ENCODE peak calls at places on chromosome 5, in six cellular contexts. One of them, this sample, is unnamed.

GRCh38 chr5:143115381-143115780 is 288.1 kb downstream of the NR3C1 start:
- DNase-seq in HepG2: no peak
- DNase-seq in K562: no peak
- DNase-seq in IMR-90: no peak
- DNase-seq in A549: no peak
- DNase-seq in HEK293T: no peak
- DNase-seq in this sample: no peak

GRCh38 chr5:10556331-10556807 is 7.5 kb upstream of the ANKRD33B start:
- DNase-seq in IMR-90: peak; percentile 78
- DNase-seq in K562: peak; percentile 21
- DNase-seq in HEK293T: no peak
- DNase-seq in HepG2: no peak
- DNase-seq in A549: peak; percentile 87
- DNase-seq in this sample: no peak

GRCh38 chr5:105952875-105953274 is 1717.9 kb downstream of the EFNA5 start:
- DNase-seq in HepG2: no peak
- DNase-seq in HEK293T: no peak
- DNase-seq in K562: no peak
- DNase-seq in IMR-90: peak; percentile 47
- DNase-seq in A549: no peak
- DNase-seq in this sample: no peak

GRCh38 chr5:74040065-74040551 is 414.1 kb downstream of the ARHGEF28 start:
- DNase-seq in A549: peak; percentile 17
- DNase-seq in IMR-90: peak; percentile 90
- DNase-seq in HEK293T: no peak
- DNase-seq in HepG2: no peak
- DNase-seq in K562: no peak
- DNase-seq in this sample: no peak

GRCh38 chr5:1810581-1811101 is 9.4 kb downstream of the NDUFS6 start:
- DNase-seq in K562: no peak
- DNase-seq in HepG2: no peak
- DNase-seq in IMR-90: no peak
- DNase-seq in HEK293T: no peak
- DNase-seq in A549: no peak
- DNase-seq in this sample: no peak

GRCh38 chr5:95730011-95730700 is 980 bp upstream of the RHOBTB3 start:
- DNase-seq in IMR-90: peak; percentile 33
- DNase-seq in HepG2: no peak
- DNase-seq in HEK293T: no peak
- DNase-seq in A549: no peak
- DNase-seq in K562: no peak
- DNase-seq in this sample: no peak

GRCh38 chr5:115685966-115686691 is 60.3 kb upstream of the TMED7 start:
- DNase-seq in K562: no peak
- DNase-seq in A549: no peak
- DNase-seq in IMR-90: no peak
- DNase-seq in HepG2: no peak
- DNase-seq in HEK293T: peak; percentile 9
- DNase-seq in this sample: no peak

GRCh38 chr5:141636106-141636412 is 590 bp downstream of the HDAC3 start:
- DNase-seq in K562: no peak
- DNase-seq in HepG2: no peak
- DNase-seq in IMR-90: no peak
- DNase-seq in A549: no peak
- DNase-seq in HEK293T: no peak
- DNase-seq in this sample: no peak

GRCh38 chr5:81685481-81685880 is 65.4 kb downstream of the SSBP2 start:
- DNase-seq in A549: no peak
- DNase-seq in K562: no peak
- DNase-seq in HEK293T: no peak
- DNase-seq in HepG2: no peak
- DNase-seq in IMR-90: no peak
- DNase-seq in this sample: no peak

GRCh38 chr5:171739246-171739645 is 46.4 kb upstream of the SMIM23 start:
- DNase-seq in IMR-90: no peak
- DNase-seq in HepG2: no peak
- DNase-seq in HEK293T: no peak
- DNase-seq in A549: no peak
- DNase-seq in K562: no peak
- DNase-seq in this sample: no peak

GRCh38 chr5:25963251-25964008 is 1075.0 kb downstream of the CDH9 start:
- DNase-seq in IMR-90: no peak
- DNase-seq in K562: no peak
- DNase-seq in HEK293T: no peak
- DNase-seq in A549: peak; percentile 89
- DNase-seq in HepG2: no peak
- DNase-seq in this sample: no peak

GRCh38 chr5:158899792-158900191 is 199.9 kb downstream of the EBF1 start:
- DNase-seq in IMR-90: no peak
- DNase-seq in K562: no peak
- DNase-seq in HEK293T: no peak
- DNase-seq in HepG2: no peak
- DNase-seq in A549: no peak
- DNase-seq in this sample: no peak

GRCh38 chr5:115542076-115542475 is 2.5 kb downstream of the FEM1C start:
- DNase-seq in HEK293T: no peak
- DNase-seq in IMR-90: peak; percentile 16
- DNase-seq in HepG2: peak; percentile 6
- DNase-seq in A549: no peak
- DNase-seq in K562: no peak
- DNase-seq in this sample: no peak

GRCh38 chr5:172770675-172771438 is at the start of gene DUSP1:
- DNase-seq in A549: peak; percentile 99
- DNase-seq in IMR-90: peak; percentile 98
- DNase-seq in HepG2: peak; percentile 88
- DNase-seq in K562: peak; percentile 98
- DNase-seq in HEK293T: peak; percentile 99
- DNase-seq in this sample: no peak

GRCh38 chr5:73447234-73448071 is 1.1 kb downstream of the FOXD1 start:
- DNase-seq in K562: peak; percentile 46
- DNase-seq in HepG2: no peak
- DNase-seq in A549: peak; percentile 70
- DNase-seq in IMR-90: peak; percentile 75
- DNase-seq in HEK293T: peak; percentile 20
- DNase-seq in this sample: no peak

GRCh38 chr5:80656425-80656824 is 1.6 kb upstream of the DHFR start:
- DNase-seq in IMR-90: peak; percentile 52
- DNase-seq in K562: peak; percentile 13
- DNase-seq in HepG2: peak; percentile 29
- DNase-seq in HEK293T: no peak
- DNase-seq in A549: peak; percentile 26
- DNase-seq in this sample: no peak

GRCh38 chr5:14109041-14109747 is 33.9 kb upstream of the TRIO start:
- DNase-seq in IMR-90: peak; percentile 75
- DNase-seq in A549: peak; percentile 33
- DNase-seq in HepG2: no peak
- DNase-seq in HEK293T: no peak
- DNase-seq in K562: no peak
- DNase-seq in this sample: peak; percentile 71

GRCh38 chr5:96336351-96336985 is 96.6 kb downstream of the PCSK1 start:
- DNase-seq in K562: peak; percentile 49
- DNase-seq in IMR-90: peak; percentile 93
- DNase-seq in HEK293T: peak; percentile 55
- DNase-seq in HepG2: peak; percentile 84
- DNase-seq in A549: peak; percentile 88
- DNase-seq in this sample: no peak

GRCh38 chr5:97224112-97224750 is 41.2 kb upstream of the RIOK2 start:
- DNase-seq in HepG2: peak; percentile 12
- DNase-seq in K562: no peak
- DNase-seq in A549: peak; percentile 5
- DNase-seq in HEK293T: no peak
- DNase-seq in IMR-90: peak; percentile 61
- DNase-seq in this sample: no peak

GRCh38 chr5:107501965-107502691 is 168.6 kb downstream of the EFNA5 start:
- DNase-seq in HepG2: no peak
- DNase-seq in A549: no peak
- DNase-seq in HEK293T: no peak
- DNase-seq in K562: no peak
- DNase-seq in IMR-90: peak; percentile 68
- DNase-seq in this sample: no peak

GRCh38 chr5:116532762-116533525 is 41.7 kb downstream of the SEMA6A start:
- DNase-seq in IMR-90: no peak
- DNase-seq in K562: no peak
- DNase-seq in HEK293T: no peak
- DNase-seq in A549: no peak
- DNase-seq in HepG2: peak; percentile 97
- DNase-seq in this sample: no peak

GRCh38 chr5:102811962-102812361 is 56.9 kb downstream of the PAM start:
- DNase-seq in HepG2: no peak
- DNase-seq in HEK293T: no peak
- DNase-seq in IMR-90: peak; percentile 82
- DNase-seq in K562: no peak
- DNase-seq in A549: peak; percentile 2
- DNase-seq in this sample: no peak

GRCh38 chr5:61162832-61163567 is 732 bp upstream of the SMIM15 start:
- DNase-seq in HepG2: peak; percentile 59
- DNase-seq in IMR-90: peak; percentile 36
- DNase-seq in HEK293T: no peak
- DNase-seq in A549: peak; percentile 70
- DNase-seq in K562: no peak
- DNase-seq in this sample: no peak

GRCh38 chr5:33180900-33181299 is 259.9 kb upstream of the TARS1 start:
- DNase-seq in HEK293T: no peak
- DNase-seq in IMR-90: peak; percentile 70
- DNase-seq in K562: no peak
- DNase-seq in A549: peak; percentile 52
- DNase-seq in HepG2: no peak
- DNase-seq in this sample: no peak

GRCh38 chr5:160088805-160089204 is 30.4 kb downstream of the PWWP2A start:
- DNase-seq in IMR-90: no peak
- DNase-seq in K562: no peak
- DNase-seq in HEK293T: no peak
- DNase-seq in HepG2: no peak
- DNase-seq in A549: no peak
- DNase-seq in this sample: no peak

GRCh38 chr5:177310757-177311173 is 933 bp downstream of the MXD3 start:
- DNase-seq in HEK293T: no peak
- DNase-seq in IMR-90: peak; percentile 18
- DNase-seq in A549: no peak
- DNase-seq in K562: peak; percentile 28
- DNase-seq in HepG2: no peak
- DNase-seq in this sample: no peak

GRCh38 chr5:179800696-179801201 is 5.9 kb downstream of the MGAT4B start:
- DNase-seq in A549: no peak
- DNase-seq in K562: peak; percentile 43
- DNase-seq in HEK293T: no peak
- DNase-seq in HepG2: no peak
- DNase-seq in IMR-90: no peak
- DNase-seq in this sample: no peak

GRCh38 chr5:40754381-40755092 is 1.2 kb downstream of the TTC33 start:
- DNase-seq in A549: no peak
- DNase-seq in IMR-90: peak; percentile 66
- DNase-seq in K562: peak; percentile 26
- DNase-seq in HEK293T: no peak
- DNase-seq in HepG2: no peak
- DNase-seq in this sample: no peak

GRCh38 chr5:72494700-72495124 is 12.5 kb downstream of the ZNF366 start:
- DNase-seq in K562: no peak
- DNase-seq in IMR-90: no peak
- DNase-seq in HepG2: no peak
- DNase-seq in A549: no peak
- DNase-seq in HEK293T: no peak
- DNase-seq in this sample: no peak

GRCh38 chr5:67414712-67415111 is 218.1 kb upstream of the CD180 start:
- DNase-seq in A549: no peak
- DNase-seq in IMR-90: peak; percentile 13
- DNase-seq in HepG2: no peak
- DNase-seq in HEK293T: no peak
- DNase-seq in K562: no peak
- DNase-seq in this sample: no peak

GRCh38 chr5:60687927-60688720 is 11.8 kb downstream of the DEPDC1B start:
- DNase-seq in IMR-90: peak; percentile 75
- DNase-seq in HepG2: peak; percentile 85
- DNase-seq in K562: peak; percentile 47
- DNase-seq in A549: peak; percentile 75
- DNase-seq in HEK293T: peak; percentile 53
- DNase-seq in this sample: no peak

GRCh38 chr5:83340511-83340918 is 131.0 kb upstream of the VCAN start:
- DNase-seq in IMR-90: no peak
- DNase-seq in HepG2: no peak
- DNase-seq in HEK293T: no peak
- DNase-seq in A549: no peak
- DNase-seq in K562: no peak
- DNase-seq in this sample: no peak

GRCh38 chr5:113336975-113337374 is 97.8 kb downstream of the TSSK1B start:
- DNase-seq in K562: no peak
- DNase-seq in HepG2: peak; percentile 46
- DNase-seq in IMR-90: peak; percentile 77
- DNase-seq in A549: peak; percentile 51
- DNase-seq in HEK293T: peak; percentile 50
- DNase-seq in this sample: no peak

GRCh38 chr5:178732281-178732680 is 1.8 kb upstream of the ZNF354A start:
- DNase-seq in IMR-90: no peak
- DNase-seq in HepG2: no peak
- DNase-seq in A549: no peak
- DNase-seq in HEK293T: no peak
- DNase-seq in K562: no peak
- DNase-seq in this sample: no peak
- TF ChIP-seq BHLHE40 in IMR-90: no peak
- TF ChIP-seq BHLHE40 in HepG2: no peak
- TF ChIP-seq BHLHE40 in A549: no peak
- TF ChIP-seq BHLHE40 in HEK293T: no peak
- TF ChIP-seq BHLHE40 in K562: no peak
- TF ChIP-seq BHLHE40 in this sample: no peak

GRCh38 chr5:170411100-170411499 is 21.9 kb upstream of the KCNMB1 start:
- DNase-seq in HEK293T: no peak
- DNase-seq in HepG2: no peak
- DNase-seq in K562: peak; percentile 14
- DNase-seq in A549: no peak
- DNase-seq in IMR-90: no peak
- DNase-seq in this sample: no peak
- TF ChIP-seq BHLHE40 in HEK293T: no peak
- TF ChIP-seq BHLHE40 in HepG2: no peak
- TF ChIP-seq BHLHE40 in K562: no peak
- TF ChIP-seq BHLHE40 in A549: no peak
- TF ChIP-seq BHLHE40 in IMR-90: no peak
- TF ChIP-seq BHLHE40 in this sample: no peak

DNA sequence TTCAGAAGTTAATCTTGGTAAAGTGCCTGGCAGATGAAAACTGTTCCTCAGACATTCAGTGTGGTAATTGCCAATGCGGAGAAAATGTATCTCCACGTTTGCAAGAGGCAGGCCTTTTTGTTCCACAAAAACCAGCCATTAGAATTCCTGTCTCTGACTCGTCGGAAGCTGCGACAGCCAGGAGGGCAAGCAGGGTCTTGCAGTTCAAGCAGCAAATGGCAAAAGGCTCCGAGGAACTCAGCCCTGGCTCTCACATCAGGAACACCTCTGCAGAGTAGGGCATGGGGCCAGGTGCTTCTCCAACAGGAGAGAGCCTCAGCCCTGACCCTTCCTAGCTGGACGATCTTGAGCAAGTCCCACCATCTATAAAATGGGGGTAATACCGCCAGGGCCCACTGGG is 69.0 kb upstream of the CPLX2 start:
- DNase-seq in HEK293T: no peak
- DNase-seq in HepG2: no peak
- DNase-seq in A549: no peak
- DNase-seq in IMR-90: no peak
- DNase-seq in K562: no peak
- DNase-seq in this sample: no peak
- TF ChIP-seq BHLHE40 in HEK293T: no peak
- TF ChIP-seq BHLHE40 in HepG2: no peak
- TF ChIP-seq BHLHE40 in A549: no peak
- TF ChIP-seq BHLHE40 in IMR-90: no peak
- TF ChIP-seq BHLHE40 in K562: no peak
- TF ChIP-seq BHLHE40 in this sample: no peak

GRCh38 chr5:79263-79662 is 12.7 kb upstream of the PLEKHG4B start:
- DNase-seq in A549: no peak
- DNase-seq in IMR-90: no peak
- DNase-seq in K562: no peak
- DNase-seq in HepG2: no peak
- DNase-seq in HEK293T: no peak
- DNase-seq in this sample: no peak
- TF ChIP-seq BHLHE40 in A549: no peak
- TF ChIP-seq BHLHE40 in IMR-90: no peak
- TF ChIP-seq BHLHE40 in K562: no peak
- TF ChIP-seq BHLHE40 in HepG2: no peak
- TF ChIP-seq BHLHE40 in HEK293T: no peak
- TF ChIP-seq BHLHE40 in this sample: no peak